ENCODE peak calls at places on chromosomes 11 and 22, in eight cellular contexts. M is GM23248, V is GM12878, F is SK-N-SH, U is PC-3, D is K562, H is H9, L is HCT116. C is an unnamed sample.
A peak's percentile ranks its signal among the peaks of the same experiment; 100 is the strongest.

GRCh38 chr22:37173709-37174108 is 14.3 kb downstream of the C1QTNF6 start:
- DNase-seq in M (peak; percentile 90), V (no peak), F (peak; percentile 4), U (no peak), D (no peak), H (no peak), L (no peak), C (no peak)

GRCh38 chr22:46149493-46149997 is 781 bp upstream of the PPARA start:
- DNase-seq in M (peak; percentile 54), V (no peak), F (no peak), U (no peak), D (no peak), H (peak; percentile 71), L (no peak), C (no peak)

GRCh38 chr11:58578635-58579191 is at the start of gene ZFP91:
- DNase-seq in M (peak; percentile 100), V (peak; percentile 87), F (peak; percentile 90), U (peak; percentile 99), D (peak; percentile 98), H (peak; percentile 96), L (peak; percentile 95), C (peak; percentile 98)

GRCh38 chr11:11916981-11917399 is 75.2 kb downstream of the USP47 start:
- DNase-seq in M (peak; percentile 89), V (no peak), F (no peak), U (peak; percentile 55), D (no peak), H (no peak), L (no peak), C (peak; percentile 67)

GRCh38 chr11:35272391-35272821 is 133.4 kb downstream of the CD44 start:
- DNase-seq in M (no peak), V (peak; percentile 95), F (no peak), U (no peak), D (no peak), H (no peak), L (no peak), C (no peak)

GRCh38 chr11:45936655-45937054 is 14.2 kb downstream of the LARGE2 start:
- DNase-seq in M (no peak), V (no peak), F (no peak), U (no peak), D (no peak), H (no peak), L (no peak), C (no peak)

GRCh38 chr11:10294289-10294953 is 402 bp upstream of the SBF2 start:
- DNase-seq in M (peak; percentile 74), V (no peak), F (peak; percentile 61), U (peak; percentile 45), D (no peak), H (peak; percentile 50), L (no peak), C (peak; percentile 44)

GRCh38 chr22:39214383-39215069 is 30.3 kb downstream of the PDGFB start:
- DNase-seq in M (peak; percentile 42), V (no peak), F (no peak), U (peak; percentile 94), D (no peak), H (peak; percentile 82), L (peak; percentile 73), C (peak; percentile 88)

GRCh38 chr11:102070766-102071165 is 23.5 kb downstream of the CFAP300 start:
- DNase-seq in M (no peak), V (no peak), F (no peak), U (no peak), D (no peak), H (no peak), L (no peak), C (peak; percentile 47)

GRCh38 chr11:95549276-95549675 is 240.3 kb downstream of the FAM76B start:
- DNase-seq in M (no peak), V (no peak), F (no peak), U (no peak), D (no peak), H (no peak), L (no peak), C (no peak)

GRCh38 chr11:15507592-15507991 is 392.9 kb downstream of the INSC start:
- DNase-seq in M (no peak), V (no peak), F (no peak), U (no peak), D (no peak), H (no peak), L (no peak), C (no peak)

GRCh38 chr22:28139993-28140392 is 220.9 kb upstream of the PITPNB start:
- DNase-seq in M (peak; percentile 93), V (no peak), F (no peak), U (peak; percentile 37), D (no peak), H (no peak), L (no peak), C (peak; percentile 77)

DNA sequence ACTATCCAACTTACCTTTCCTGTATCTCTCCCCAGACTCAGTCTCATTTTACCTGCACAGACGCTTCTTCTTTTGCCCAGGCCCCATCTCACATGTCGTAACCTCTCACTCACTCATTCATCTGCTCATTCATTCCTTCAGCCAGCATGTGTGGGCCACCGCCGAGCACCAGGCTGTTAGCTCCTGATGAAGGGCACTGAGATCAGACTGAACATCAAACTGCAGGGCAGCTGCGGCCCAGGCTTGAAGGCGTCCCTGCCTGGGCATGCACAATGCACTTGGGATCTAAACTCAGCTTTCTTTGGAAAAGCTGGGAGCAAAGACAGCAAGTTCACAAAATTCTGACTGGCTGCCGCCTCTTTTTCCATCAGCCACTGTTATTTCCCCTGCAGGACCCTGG is 1456.3 kb downstream of the BRD1 start:
- DNase-seq in M (no peak), V (no peak), F (no peak), U (no peak), D (no peak), H (no peak), L (no peak), C (no peak)
- H3K9me3 ChIP-seq in M (no peaks in the 10 kb centered on the region), V (no peaks in the 10 kb centered on the region), F (no peaks in the 10 kb centered on the region), U (no peaks in the 10 kb centered on the region), D (no peaks in the 10 kb centered on the region), H (no peaks in the 10 kb centered on the region), L (no peaks in the 10 kb centered on the region), C (peaks cover 49% of the 10 kb centered on the region)

GRCh38 chr11:2379471-2380174 is 2.5 kb downstream of the CD81 start:
- DNase-seq in M (peak; percentile 60), V (no peak), F (no peak), U (no peak), D (no peak), H (no peak), L (no peak), C (no peak)
- H3K79me2 ChIP-seq in M (peaks cover 73% of the 10 kb centered on the region), V (peaks cover 64% of the 10 kb centered on the region), F (peaks cover 67% of the 10 kb centered on the region), U (peaks cover 70% of the 10 kb centered on the region), D (peaks cover 63% of the 10 kb centered on the region), H (peaks cover 34% of the 10 kb centered on the region), L (peaks cover 69% of the 10 kb centered on the region), C (peaks cover 66% of the 10 kb centered on the region)

GRCh38 chr11:57294225-57295131 is 30.3 kb downstream of the TNKS1BP1 start:
- DNase-seq in M (peak; percentile 87), V (no peak), F (no peak), U (peak; percentile 64), D (no peak), H (no peak), L (no peak), C (peak; percentile 53)

GRCh38 chr11:57283231-57283990 is 41.3 kb downstream of the TNKS1BP1 start:
- DNase-seq in M (no peak), V (no peak), F (no peak), U (no peak), D (no peak), H (peak; percentile 77), L (no peak), C (no peak)

GRCh38 chr11:57287884-57288283 is 36.9 kb downstream of the TNKS1BP1 start:
- DNase-seq in M (no peak), V (no peak), F (no peak), U (no peak), D (peak; percentile 20), H (no peak), L (no peak), C (no peak)

GRCh38 chr11:57290288-57290687 is 34.5 kb downstream of the TNKS1BP1 start:
- DNase-seq in M (peak; percentile 83), V (no peak), F (no peak), U (peak; percentile 29), D (no peak), H (no peak), L (no peak), C (peak; percentile 38)

GRCh38 chr11:57288771-57289579 is 35.8 kb downstream of the TNKS1BP1 start:
- DNase-seq in M (peak; percentile 97), V (no peak), F (peak; percentile 20), U (peak; percentile 85), D (no peak), H (no peak), L (no peak), C (peak; percentile 94)
- H3K9me3 ChIP-seq in M (no peaks in the 10 kb centered on the region), V (no peaks in the 10 kb centered on the region), F (no peaks in the 10 kb centered on the region), U (no peaks in the 10 kb centered on the region), D (no peaks in the 10 kb centered on the region), H (no peaks in the 10 kb centered on the region), L (no peaks in the 10 kb centered on the region), C (no peaks in the 10 kb centered on the region)

GRCh38 chr11:122127020-122127419 is 11.0 kb upstream of the BLID start:
- DNase-seq in M (peak; percentile 46), V (no peak), F (no peak), U (no peak), D (no peak), H (no peak), L (no peak), C (no peak)
- H3K79me2 ChIP-seq in M (peaks cover 100% of the 10 kb centered on the region), V (no peaks in the 10 kb centered on the region), F (peaks cover 100% of the 10 kb centered on the region), U (peaks cover 94% of the 10 kb centered on the region), D (no peaks in the 10 kb centered on the region), H (no peaks in the 10 kb centered on the region), L (peaks cover 100% of the 10 kb centered on the region), C (peaks cover 88% of the 10 kb centered on the region)

GRCh38 chr22:48313156-48313555 is 1514.5 kb downstream of the BRD1 start:
- DNase-seq in M (no peak), V (no peak), F (no peak), U (no peak), D (no peak), H (no peak), L (no peak), C (no peak)

GRCh38 chr22:48316876-48317250 is 1510.8 kb downstream of the BRD1 start:
- DNase-seq in M (no peak), V (no peak), F (no peak), U (no peak), D (no peak), H (peak; percentile 14), L (no peak), C (no peak)

GRCh38 chr22:48316245-48316875 is 1511.3 kb downstream of the BRD1 start:
- DNase-seq in M (no peak), V (no peak), F (no peak), U (no peak), D (no peak), H (peak; percentile 20), L (no peak), C (no peak)

GRCh38 chr22:48318173-48318572 is 1509.5 kb downstream of the BRD1 start:
- DNase-seq in M (no peak), V (no peak), F (no peak), U (no peak), D (no peak), H (no peak), L (no peak), C (no peak)

GRCh38 chr22:48315415-48316244 is 1512.0 kb downstream of the BRD1 start:
- DNase-seq in M (no peak), V (no peak), F (no peak), U (no peak), D (no peak), H (peak; percentile 30), L (no peak), C (no peak)
- H3K9me3 ChIP-seq in M (no peaks in the 10 kb centered on the region), V (no peaks in the 10 kb centered on the region), F (no peaks in the 10 kb centered on the region), U (no peaks in the 10 kb centered on the region), D (no peaks in the 10 kb centered on the region), H (no peaks in the 10 kb centered on the region), L (no peaks in the 10 kb centered on the region), C (peaks cover 40% of the 10 kb centered on the region)